ENCODE peak calls at places on chromosomes 2 and 18, in six cellular contexts. C is suprapubic skin, T is PC-9, V is uterus, L is heart left ventricle, S is thoracic aorta. Z is an unnamed sample. For H3K9me3, the result is how much of the 10 kb centered on the place peaks cover.

GRCh38 chr2:191049728-191050639 is 36.0 kb upstream of the STAT1 start:
- DNase-seq in V (no peak), L (no peak), C (no peak), S (no peak), T (no peak), Z (no peak)

GRCh38 chr2:109440507-109441156 is 173.1 kb downstream of the SEPTIN10 start:
- DNase-seq in L (no peak), V (peak), T (no peak), S (no peak), C (peak), Z (no peak)

GRCh38 chr2:177260398-177260797 is 4.1 kb downstream of the NFE2L2 start:
- DNase-seq in V (no peak), L (no peak), S (no peak), C (no peak), T (no peak), Z (no peak)

GRCh38 chr2:69524799-69525198 is 87.6 kb upstream of the NFU1 start:
- DNase-seq in L (no peak), S (no peak), V (no peak), C (no peak), T (no peak), Z (no peak)

GRCh38 chr2:100819365-100820345 is at the start of gene NPAS2:
- DNase-seq in L (peak), T (peak), C (no peak), S (no peak), V (peak), Z (peak)

GRCh38 chr2:33477473-33478468 is 1.3 kb downstream of the RASGRP3 start:
- DNase-seq in L (peak), V (no peak), T (no peak), S (no peak), C (no peak), Z (peak)

GRCh38 chr2:241858206-241859016 is at the start of gene PDCD1:
- DNase-seq in V (peak), S (no peak), T (peak), L (peak), C (peak), Z (peak)

GRCh38 chr2:68458962-68459361 is 8.1 kb downstream of the FBXO48 start:
- DNase-seq in V (no peak), T (no peak), S (no peak), L (no peak), C (no peak), Z (no peak)

GRCh38 chr2:151782378-151783132 is 45.7 kb downstream of the ARL5A start:
- DNase-seq in T (no peak), C (no peak), L (no peak), S (no peak), V (no peak), Z (no peak)

GRCh38 chr2:23803965-23804542 is 122.9 kb downstream of the ATAD2B start:
- DNase-seq in L (no peak), T (peak), S (no peak), V (peak), C (no peak), Z (peak)

GRCh38 chr2:8729939-8730338 is 48.1 kb downstream of the ID2 start:
- DNase-seq in T (no peak), S (no peak), L (peak), V (no peak), C (no peak), Z (no peak)

GRCh38 chr2:120775801-120776589 is 40.3 kb downstream of the GLI2 start:
- DNase-seq in L (no peak), S (no peak), C (no peak), T (no peak), V (no peak), Z (no peak)

GRCh38 chr2:8627019-8627691 is 54.7 kb upstream of the ID2 start:
- DNase-seq in S (no peak), V (no peak), L (no peak), C (peak), T (no peak), Z (no peak)

GRCh38 chr2:42886921-42887320 is 94.5 kb upstream of the HAAO start:
- DNase-seq in C (no peak), V (peak), S (no peak), L (no peak), T (no peak), Z (no peak)

GRCh38 chr2:17583166-17583565 is 42.7 kb downstream of the VSNL1 start:
- DNase-seq in S (no peak), T (no peak), C (no peak), L (peak), V (no peak), Z (no peak)

GRCh38 chr2:176432439-176432838 is 163.2 kb downstream of the MTX2 start:
- DNase-seq in C (no peak), S (no peak), V (no peak), T (no peak), L (no peak), Z (no peak)

GRCh38 chr2:231710751-231711676 is 2.7 kb downstream of the PTMA start:
- DNase-seq in C (no peak), L (peak), T (peak), V (peak), S (no peak), Z (peak)

GRCh38 chr2:217006217-217006616 is 146.4 kb upstream of the TNP1 start:
- DNase-seq in C (no peak), L (no peak), S (no peak), V (no peak), T (no peak), Z (no peak)

GRCh38 chr2:111209045-111209514 is 88.4 kb downstream of the BCL2L11 start:
- DNase-seq in L (no peak), C (no peak), V (no peak), S (no peak), T (no peak), Z (no peak)

GRCh38 chr2:7428444-7429204 is 511.4 kb downstream of the RNF144A start:
- DNase-seq in L (no peak), C (no peak), V (no peak), T (no peak), S (no peak), Z (no peak)

GRCh38 chr2:5592906-5593305 is 99.3 kb upstream of the SOX11 start:
- DNase-seq in C (no peak), L (no peak), S (no peak), T (no peak), V (no peak), Z (no peak)

GRCh38 chr2:71898851-71899681 is 248.6 kb downstream of the CYP26B1 start:
- DNase-seq in V (no peak), C (peak), T (no peak), L (no peak), S (no peak), Z (no peak)

GRCh38 chr2:48946444-48947048 is 191.0 kb upstream of the LHCGR start:
- DNase-seq in V (peak), C (no peak), S (peak), L (peak), T (peak), Z (no peak)

GRCh38 chr2:27494284-27494943 is 586 bp downstream of the FNDC4 start:
- DNase-seq in L (no peak), T (peak), C (no peak), S (peak), V (peak), Z (peak)

GRCh38 chr2:230751062-230751461 is 38.4 kb downstream of the CAB39 start:
- DNase-seq in S (no peak), V (no peak), C (no peak), T (no peak), L (no peak), Z (no peak)

GRCh38 chr18:31773774-31774476 is 13.2 kb upstream of the SLC25A52 start:
- DNase-seq in V (no peak), C (no peak), L (no peak), T (no peak), S (no peak), Z (no peak)

GRCh38 chr18:63162271-63163014 is 157.1 kb downstream of the BCL2 start:
- DNase-seq in V (no peak), T (no peak), C (no peak), L (no peak), S (no peak), Z (no peak)

GRCh38 chr18:24181806-24182205 is 42.9 kb downstream of the CABYR start:
- DNase-seq in S (no peak), T (no peak), V (no peak), L (no peak), C (no peak), Z (no peak)

GRCh38 chr2:55045685-55046221 is 4.5 kb downstream of the RTN4 start:
- DNase-seq in S (no peak), V (no peak), L (no peak), T (no peak), C (no peak), Z (no peak)

GRCh38 chr2:55049794-55050132 is 488 bp downstream of the RTN4 start:
- DNase-seq in L (no peak), S (no peak), V (no peak), C (no peak), T (no peak), Z (no peak)

GRCh38 chr2:55048925-55049793 is 1.1 kb downstream of the RTN4 start:
- DNase-seq in L (peak), V (peak), C (peak), T (peak), S (peak), Z (peak)

GRCh38 chr2:55048514-55048924 is 1.7 kb downstream of the RTN4 start:
- DNase-seq in C (no peak), T (no peak), S (no peak), L (peak), V (peak), Z (no peak)

DNA sequence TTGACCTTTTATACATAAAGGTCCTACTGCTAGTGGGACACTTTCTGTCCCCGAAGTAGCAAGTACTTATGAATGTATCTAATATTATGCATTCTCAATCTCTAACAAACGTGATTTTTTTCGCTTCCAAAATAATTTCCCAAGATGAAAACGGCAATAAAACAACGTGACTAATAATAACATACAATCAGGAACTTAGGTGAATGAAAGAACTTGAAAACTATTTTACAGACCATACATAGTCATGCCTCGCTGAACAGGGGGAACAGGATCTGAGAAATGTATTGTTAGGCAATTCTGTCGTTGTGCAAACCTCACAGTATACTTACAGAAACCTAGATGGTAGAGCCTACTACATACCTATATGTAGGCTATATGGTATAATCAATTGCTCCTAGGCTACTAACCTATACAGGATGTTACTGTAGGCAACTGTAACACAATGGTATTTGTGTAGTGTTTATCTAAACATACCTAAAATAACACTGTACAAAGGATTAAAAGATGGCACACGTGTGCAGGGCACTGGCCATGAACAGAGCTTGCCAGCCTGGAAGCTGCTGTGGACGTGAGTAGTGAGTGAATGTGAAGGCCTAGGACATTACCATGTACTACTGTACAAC is 2.5 kb downstream of the RTN4 start:
- DNase-seq in L (no peak), V (no peak), T (peak), S (no peak), C (no peak), Z (no peak)
- H3K4me3 ChIP-seq in L (peak), V (peak), T (peak), S (peak), C (peak), Z (peak)

GRCh38 chr2:105125920-105126319 is 88.1 kb downstream of the MRPS9 start:
- DNase-seq in S (no peak), C (no peak), L (no peak), T (no peak), V (no peak), Z (no peak)

GRCh38 chr2:105127288-105127915 is 89.5 kb downstream of the MRPS9 start:
- DNase-seq in T (no peak), C (no peak), V (no peak), S (no peak), L (no peak), Z (no peak)

GRCh38 chr2:105126353-105126752 is 88.5 kb downstream of the MRPS9 start:
- DNase-seq in T (no peak), S (no peak), V (no peak), C (no peak), L (no peak), Z (no peak)

GRCh38 chr2:105121417-105121816 is 83.5 kb downstream of the MRPS9 start:
- DNase-seq in L (no peak), V (no peak), C (no peak), S (no peak), T (no peak), Z (no peak)

GRCh38 chr2:105125428-105125827 is 87.6 kb downstream of the MRPS9 start:
- DNase-seq in S (no peak), C (no peak), T (no peak), V (no peak), L (no peak), Z (no peak)
- TF ChIP-seq CTCF in S (no peak), C (no peak), T (no peak), V (no peak), L (no peak), Z (no peak)

GRCh38 chr2:134220525-134220924 is 33.3 kb upstream of the MGAT5 start:
- DNase-seq in T (no peak), S (no peak), V (no peak), C (no peak), L (no peak), Z (no peak)

GRCh38 chr2:134225173-134225572 is 28.7 kb upstream of the MGAT5 start:
- DNase-seq in L (no peak), S (no peak), V (no peak), T (no peak), C (no peak), Z (no peak)

GRCh38 chr2:134225841-134226240 is 28.0 kb upstream of the MGAT5 start:
- DNase-seq in T (no peak), C (no peak), V (no peak), S (no peak), L (no peak), Z (no peak)

GRCh38 chr2:134226561-134226960 is 27.3 kb upstream of the MGAT5 start:
- DNase-seq in T (no peak), S (no peak), L (no peak), C (no peak), V (no peak), Z (no peak)

GRCh38 chr2:134224005-134224404 is 29.9 kb upstream of the MGAT5 start:
- DNase-seq in T (no peak), V (no peak), L (no peak), C (no peak), S (no peak), Z (no peak)
- H3K9me3 ChIP-seq in T (under half), V (under half), L (under half), C (under half), S (under half), Z (under half)

GRCh38 chr2:153543639-153544071 is 65.1 kb upstream of the RPRM start:
- DNase-seq in S (no peak), C (no peak), V (no peak), L (no peak), T (no peak), Z (no peak)
- H3K4me3 ChIP-seq in S (no peak), C (no peak), V (no peak), L (no peak), T (no peak), Z (no peak)

DNA sequence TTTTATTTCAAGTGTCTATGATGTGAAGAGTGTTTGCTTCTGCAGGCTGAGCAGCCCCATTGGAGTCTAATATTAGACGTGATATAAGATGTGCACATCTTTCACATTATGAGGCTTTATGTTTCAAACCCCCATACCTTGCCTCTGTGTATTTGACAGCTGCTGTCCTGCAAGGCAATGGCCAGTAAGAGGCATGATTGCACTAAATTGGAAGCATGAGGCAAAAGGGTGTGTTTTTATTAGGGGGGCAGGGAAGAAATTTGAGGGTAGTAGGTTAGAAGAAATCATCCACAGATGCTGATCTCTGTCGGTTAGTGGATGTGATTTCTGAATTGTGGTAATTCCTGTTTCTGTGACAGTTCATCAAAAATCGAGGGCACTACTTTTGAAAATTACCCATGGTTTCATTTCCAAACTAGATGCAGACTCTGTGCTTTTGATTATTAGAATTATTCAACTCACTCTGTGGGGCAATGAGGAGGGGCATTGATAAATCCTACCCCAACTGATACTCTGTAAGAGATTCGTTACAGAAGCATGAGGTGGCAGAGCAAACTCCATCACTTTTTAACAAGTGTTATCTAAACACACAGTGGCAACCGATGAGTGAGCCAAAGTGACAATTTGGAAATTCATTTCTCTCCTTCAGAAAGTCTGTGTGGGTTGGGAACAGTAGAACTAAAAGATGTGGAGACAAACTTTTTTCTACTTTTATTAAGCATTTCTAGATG is 452.9 kb downstream of the ARHGAP15 start:
- DNase-seq in C (no peak), L (no peak), T (no peak), S (no peak), V (no peak), Z (no peak)
- TF ChIP-seq CTCF in C (no peak), L (no peak), T (no peak), S (no peak), V (no peak), Z (no peak)

GRCh38 chr2:158487419-158487818 is 30.7 kb downstream of the PKP4 start:
- DNase-seq in V (no peak), L (no peak), C (no peak), T (no peak), S (no peak), Z (no peak)
- H3K9me3 ChIP-seq in V (under half), L (under half), C (under half), T (under half), S (under half), Z (under half)

GRCh38 chr2:10835052-10835970 is 22.7 kb upstream of the PDIA6 start:
- DNase-seq in C (no peak), V (no peak), S (no peak), L (peak), T (peak), Z (peak)
- H3K4me3 ChIP-seq in C (no peak), V (no peak), S (no peak), L (no peak), T (peak), Z (no peak)

GRCh38 chr18:58784601-58785137 is 80.0 kb upstream of the ZNF532 start:
- DNase-seq in T (no peak), L (no peak), C (no peak), V (no peak), S (peak), Z (no peak)

GRCh38 chr18:58780045-58780444 is 84.6 kb upstream of the ZNF532 start:
- DNase-seq in T (no peak), C (no peak), V (no peak), S (no peak), L (no peak), Z (no peak)

GRCh38 chr18:58781627-58782194 is 83.0 kb upstream of the ZNF532 start:
- DNase-seq in S (peak), V (peak), T (peak), L (peak), C (peak), Z (peak)

GRCh38 chr18:58776084-58776483 is 88.6 kb upstream of the ZNF532 start:
- DNase-seq in T (no peak), L (no peak), V (no peak), S (no peak), C (no peak), Z (no peak)

DNA sequence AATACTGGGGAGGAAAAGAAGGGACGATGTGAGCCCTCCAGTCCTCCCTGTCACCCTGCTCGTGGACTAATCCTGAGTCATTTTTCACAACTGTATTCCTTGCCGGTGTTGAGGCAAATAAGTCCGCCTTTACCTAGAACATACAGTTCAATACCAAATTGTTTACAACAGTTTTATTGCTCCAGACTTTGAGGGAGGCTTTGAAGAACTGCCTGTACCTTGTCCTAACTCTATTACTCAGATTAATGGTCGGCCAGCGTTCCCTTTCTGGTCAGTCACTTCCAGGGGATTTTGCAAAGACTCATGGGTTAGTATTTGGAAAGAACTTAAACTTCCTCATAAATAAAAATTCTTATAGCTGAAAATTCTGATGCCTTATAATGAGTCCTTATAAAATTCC is 85.2 kb upstream of the ZNF532 start:
- DNase-seq in C (no peak), T (no peak), S (no peak), V (peak), L (no peak), Z (no peak)
- TF ChIP-seq CTCF in C (no peak), T (no peak), S (no peak), V (no peak), L (no peak), Z (no peak)

DNA sequence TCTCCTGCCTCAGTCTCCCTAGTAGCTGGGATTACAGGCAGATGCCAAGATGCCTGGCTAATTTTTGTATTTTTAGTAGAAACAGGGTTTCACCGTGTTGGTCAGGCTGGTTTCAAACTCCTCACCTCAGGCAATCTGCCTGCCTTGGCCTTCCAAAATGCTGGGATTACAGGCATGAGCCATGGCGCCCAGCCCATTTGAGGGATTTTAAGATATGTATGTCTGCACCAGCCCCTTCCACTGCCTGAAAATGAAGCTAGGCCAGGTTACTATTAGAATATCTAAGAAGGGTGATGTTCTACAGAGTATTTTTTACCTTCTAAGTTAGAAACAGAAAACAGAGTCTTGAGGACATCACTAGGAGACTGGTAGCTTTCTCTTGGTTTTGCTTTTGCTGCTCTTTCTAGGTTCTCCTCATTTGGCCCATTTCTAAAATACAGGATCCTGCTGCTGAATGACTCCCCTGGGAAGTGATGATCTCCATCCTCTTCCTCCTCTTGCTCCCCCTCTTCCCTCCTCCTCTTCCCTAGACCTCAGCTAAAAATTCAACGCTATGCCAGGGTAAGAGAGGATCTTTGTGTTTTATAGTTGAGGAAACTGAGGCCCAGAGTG is 118.5 kb downstream of the MYCN start:
- DNase-seq in C (no peak), L (no peak), T (no peak), S (no peak), V (no peak), Z (no peak)
- H3K9me3 ChIP-seq in C (under half), L (under half), T (under half), S (under half), V (under half), Z (under half)